ENCODE peak calls at places on chromosomes 13 and 19, in five cellular contexts. Q is endothelial cell, W is astrocyte of the cerebellum, Z is heart left ventricle, X is H1. T is an unnamed sample.

GRCh38 chr13:36736119-36736726 is 62.4 kb downstream of the SERTM1 start:
- DNase-seq in Z (no peak), X (no peak), Q (peak; percentile 58), W (peak; percentile 59), T (no peak)

GRCh38 chr19:38740252-38740592 is 4.1 kb downstream of the CAPN12 start:
- DNase-seq in W (no peak), X (no peak), Q (no peak), Z (no peak), T (no peak)

GRCh38 chr19:46368116-46368515 is 21.2 kb downstream of the PPP5C start:
- DNase-seq in Q (no peak), Z (no peak), W (no peak), X (no peak), T (no peak)

GRCh38 chr13:97851269-97851668 is 102.2 kb upstream of the IPO5 start:
- DNase-seq in X (no peak), W (no peak), Q (no peak), Z (no peak), T (no peak)

GRCh38 chr19:33697766-33698165 is 76.0 kb downstream of the CHST8 start:
- DNase-seq in Z (no peak), W (no peak), Q (no peak), X (no peak), T (no peak)

GRCh38 chr13:21203132-21203531 is 26.7 kb downstream of the MRPL57 start:
- DNase-seq in X (no peak), Z (no peak), Q (no peak), W (no peak), T (no peak)

GRCh38 chr19:55306712-55307111 is 18.4 kb downstream of the TMEM150B start:
- DNase-seq in Z (no peak), W (no peak), X (no peak), Q (no peak), T (no peak)

GRCh38 chr13:50334944-50335343 is 319.7 kb downstream of the KCNRG start:
- DNase-seq in Z (no peak), Q (no peak), W (no peak), X (no peak), T (no peak)

GRCh38 chr13:99442273-99442895 is 58.9 kb upstream of the TM9SF2 start:
- DNase-seq in W (peak; percentile 38), Q (peak; percentile 42), Z (no peak), X (no peak), T (no peak)

GRCh38 chr19:52542984-52543664 is 15.7 kb downstream of the ZNF808 start:
- DNase-seq in W (no peak), X (no peak), Q (no peak), Z (no peak), T (no peak)

GRCh38 chr19:55459950-55460657 is 1.3 kb downstream of the ISOC2 start:
- DNase-seq in Q (no peak), Z (no peak), X (no peak), W (no peak), T (no peak)

GRCh38 chr13:30861163-30861562 is 44.9 kb upstream of the MEDAG start:
- DNase-seq in Z (no peak), Q (no peak), W (no peak), X (no peak), T (no peak)

GRCh38 chr13:31951215-31951678 is 80.3 kb upstream of the FRY start:
- DNase-seq in Z (peak; percentile 87), Q (no peak), X (no peak), W (no peak), T (no peak)

GRCh38 chr19:38373907-38374331 is 452 bp upstream of the PSMD8 start:
- DNase-seq in Q (no peak), X (no peak), W (no peak), Z (no peak), T (no peak)

GRCh38 chr19:11018743-11019142 is 57.9 kb downstream of the SMARCA4 start:
- DNase-seq in Z (no peak), W (no peak), X (no peak), Q (no peak), T (no peak)

GRCh38 chr19:12000152-12000981 is 35.1 kb downstream of the ZNF433 start:
- DNase-seq in Q (no peak), W (peak; percentile 20), Z (no peak), X (no peak), T (no peak)

GRCh38 chr13:79581870-79582315 is 100.9 kb downstream of the NDFIP2 start:
- DNase-seq in W (peak; percentile 23), Z (peak; percentile 60), X (no peak), Q (no peak), T (peak; percentile 85)

GRCh38 chr13:41696163-41697003 is 239.0 kb downstream of the RGCC start:
- DNase-seq in Q (no peak), W (peak; percentile 66), X (peak; percentile 15), Z (no peak), T (no peak)

GRCh38 chr13:30841161-30841560 is 64.9 kb upstream of the MEDAG start:
- DNase-seq in Q (no peak), W (no peak), X (no peak), Z (no peak), T (no peak)

GRCh38 chr13:75319244-75319643 is 162.7 kb downstream of the TBC1D4 start:
- DNase-seq in Q (no peak), W (no peak), X (no peak), Z (no peak), T (no peak)

GRCh38 chr19:4705413-4706131 is 18.1 kb downstream of the DPP9 start:
- DNase-seq in Q (no peak), Z (peak; percentile 66), W (no peak), X (no peak), T (no peak)

GRCh38 chr19:37955986-37956385 is 49.0 kb downstream of the SIPA1L3 start:
- DNase-seq in W (no peak), Q (no peak), X (no peak), Z (no peak), T (no peak)

GRCh38 chr13:27504541-27504940 is 54.2 kb upstream of the MTIF3 start:
- DNase-seq in Z (no peak), W (no peak), Q (no peak), X (no peak), T (peak; percentile 67)

GRCh38 chr19:46416077-46416709 is 2.8 kb upstream of the CCDC8 start:
- DNase-seq in Q (peak; percentile 88), W (peak; percentile 45), Z (peak; percentile 93), X (no peak), T (peak; percentile 96)

GRCh38 chr19:19304186-19304975 is 15.9 kb downstream of the SUGP1 start:
- DNase-seq in X (no peak), Z (peak; percentile 74), Q (no peak), W (no peak), T (no peak)

GRCh38 chr13:95954266-95954665 is 98.9 kb downstream of the UGGT2 start:
- DNase-seq in X (peak; percentile 33), Q (no peak), Z (no peak), W (no peak), T (no peak)

GRCh38 chr19:4375164-4375619 is 25.2 kb downstream of the SH3GL1 start:
- DNase-seq in Z (no peak), X (peak; percentile 51), Q (no peak), W (no peak), T (no peak)

GRCh38 chr13:114057131-114058050 is 75.0 kb downstream of the RASA3 start:
- DNase-seq in Z (no peak), W (no peak), X (no peak), Q (no peak), T (no peak)

GRCh38 chr19:5207806-5208205 is 132.8 kb downstream of the PTPRS start:
- DNase-seq in Q (no peak), X (no peak), Z (no peak), W (no peak), T (no peak)

GRCh38 chr13:94267581-94267980 is 211.9 kb downstream of the DCT start:
- DNase-seq in Q (no peak), Z (no peak), X (no peak), W (no peak), T (no peak)

GRCh38 chr19:38024991-38025716 is 118.1 kb downstream of the SIPA1L3 start:
- DNase-seq in W (no peak), X (no peak), Q (no peak), Z (no peak), T (no peak)

GRCh38 chr13:107373551-107373950 is 805.6 kb upstream of the ARGLU1 start:
- DNase-seq in Z (no peak), Q (no peak), X (no peak), W (peak; percentile 80), T (no peak)

GRCh38 chr13:112616586-112617381 is 28.8 kb upstream of the TUBGCP3 start:
- DNase-seq in X (no peak), Q (peak; percentile 47), W (no peak), Z (no peak), T (peak; percentile 65)

GRCh38 chr19:34475026-34475974 is 6.3 kb upstream of the WTIP start:
- DNase-seq in X (no peak), Z (no peak), W (peak; percentile 44), Q (no peak), T (no peak)

DNA sequence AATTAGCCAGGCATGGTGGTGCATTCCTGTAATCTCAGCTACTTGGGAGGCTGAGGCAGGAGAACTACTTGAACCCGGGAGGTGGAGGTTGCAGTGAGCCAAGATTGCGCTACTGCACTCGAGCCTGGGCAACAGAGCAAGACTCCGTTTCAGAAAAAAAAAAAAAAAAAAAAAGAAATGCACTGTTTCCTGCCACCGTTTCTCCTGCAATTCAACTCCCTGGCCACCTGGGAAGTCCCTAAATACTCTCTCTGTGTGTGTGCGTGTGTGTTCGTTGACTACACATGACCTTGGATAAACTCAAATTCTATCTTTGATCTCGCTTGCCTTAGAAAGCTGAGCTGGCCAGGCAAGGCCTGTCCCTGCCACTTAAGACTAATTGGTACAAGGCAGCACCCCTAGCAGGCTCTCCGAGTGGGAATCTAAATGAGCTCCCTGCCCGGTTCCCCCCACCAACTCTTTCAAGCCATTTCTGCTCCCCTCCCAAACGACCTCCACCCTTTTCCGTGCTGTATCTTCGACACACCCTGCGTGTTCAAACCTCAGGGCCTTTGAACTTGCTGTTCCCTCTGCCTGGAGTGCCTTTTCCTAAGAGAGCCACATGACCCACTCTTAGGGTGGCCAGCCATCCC is 5.2 kb upstream of the BCAT2 start:
- DNase-seq in Z (peak; percentile 37), W (no peak), Q (no peak), X (no peak), T (no peak)
- TF ChIP-seq CTCF in Z (no peak), W (no peak), Q (no peak), X (no peak), T (no peak)

GRCh38 chr13:111532111-111532510 is 211.7 kb downstream of the TEX29 start:
- DNase-seq in X (peak; percentile 31), W (no peak), Z (no peak), Q (no peak), T (no peak)

GRCh38 chr13:111528513-111528912 is 208.1 kb downstream of the TEX29 start:
- DNase-seq in W (no peak), X (no peak), Q (no peak), Z (no peak), T (no peak)

GRCh38 chr13:111530137-111530536 is 209.7 kb downstream of the TEX29 start:
- DNase-seq in Q (no peak), X (no peak), Z (no peak), W (no peak), T (no peak)

GRCh38 chr13:111533900-111534645 is 213.6 kb downstream of the TEX29 start:
- DNase-seq in X (no peak), Z (no peak), Q (no peak), W (no peak), T (no peak)

GRCh38 chr13:111531505-111531904 is 211.1 kb downstream of the TEX29 start:
- DNase-seq in Q (no peak), W (no peak), X (no peak), Z (no peak), T (no peak)
- TF ChIP-seq CTCF in Q (no peak), W (no peak), X (no peak), Z (peak; percentile 32), T (peak; percentile 29)

GRCh38 chr13:46158983-46159382 is 23.0 kb downstream of the LCP1 start:
- DNase-seq in W (no peak), Q (no peak), Z (no peak), X (no peak), T (no peak)
- TF ChIP-seq CTCF in W (no peak), Q (no peak), Z (no peak), X (no peak), T (no peak)

GRCh38 chr19:28980236-28980868 is 232.6 kb downstream of the UQCRFS1 start:
- DNase-seq in W (no peak), Z (no peak), Q (no peak), X (no peak), T (no peak)
- TF ChIP-seq CTCF in W (peak; percentile 12), Z (peak; percentile 39), Q (no peak), X (peak; percentile 89), T (peak; percentile 40)